ENCODE peak calls at places on chromosome 2, in four cellular contexts. One of them, this sample, is unnamed.

GRCh38 chr2:170533156-170533555 is 182.0 kb upstream of the SP5 start:
- DNase-seq in foreskin keratinocyte: no peak
- DNase-seq in AG09309: no peak
- DNase-seq in CD8-positive, alpha-beta memory T cell: no peak
- DNase-seq in this sample: no peak

GRCh38 chr2:226079677-226080076 is 680.2 kb downstream of the NYAP2 start:
- DNase-seq in AG09309: peak
- DNase-seq in CD8-positive, alpha-beta memory T cell: no peak
- DNase-seq in foreskin keratinocyte: peak
- DNase-seq in this sample: no peak

GRCh38 chr2:43073373-43073772 is 153.0 kb downstream of the ZFP36L2 start:
- DNase-seq in AG09309: no peak
- DNase-seq in foreskin keratinocyte: peak
- DNase-seq in CD8-positive, alpha-beta memory T cell: no peak
- DNase-seq in this sample: no peak

GRCh38 chr2:69122271-69122670 is 109.3 kb downstream of the ANTXR1 start:
- DNase-seq in CD8-positive, alpha-beta memory T cell: no peak
- DNase-seq in foreskin keratinocyte: peak
- DNase-seq in AG09309: no peak
- DNase-seq in this sample: no peak

GRCh38 chr2:105113616-105114275 is 75.9 kb downstream of the MRPS9 start:
- DNase-seq in foreskin keratinocyte: no peak
- DNase-seq in CD8-positive, alpha-beta memory T cell: no peak
- DNase-seq in AG09309: no peak
- DNase-seq in this sample: no peak

GRCh38 chr2:215831296-215831913 is 181.9 kb downstream of the MREG start:
- DNase-seq in AG09309: no peak
- DNase-seq in CD8-positive, alpha-beta memory T cell: no peak
- DNase-seq in foreskin keratinocyte: no peak
- DNase-seq in this sample: no peak

GRCh38 chr2:55152475-55153422 is 79.3 kb downstream of the CLHC1 start:
- DNase-seq in AG09309: no peak
- DNase-seq in CD8-positive, alpha-beta memory T cell: no peak
- DNase-seq in foreskin keratinocyte: no peak
- DNase-seq in this sample: no peak

GRCh38 chr2:43136011-43136799 is 90.2 kb downstream of the ZFP36L2 start:
- DNase-seq in foreskin keratinocyte: no peak
- DNase-seq in AG09309: no peak
- DNase-seq in CD8-positive, alpha-beta memory T cell: no peak
- DNase-seq in this sample: no peak

GRCh38 chr2:39772086-39772811 is 6.8 kb downstream of the THUMPD2 start:
- DNase-seq in foreskin keratinocyte: peak
- DNase-seq in AG09309: no peak
- DNase-seq in CD8-positive, alpha-beta memory T cell: no peak
- DNase-seq in this sample: no peak

GRCh38 chr2:33552758-33553461 is 46.2 kb downstream of the FAM98A start:
- DNase-seq in CD8-positive, alpha-beta memory T cell: no peak
- DNase-seq in foreskin keratinocyte: no peak
- DNase-seq in AG09309: no peak
- DNase-seq in this sample: no peak

GRCh38 chr2:120958623-120959366 is 223.1 kb downstream of the GLI2 start:
- DNase-seq in foreskin keratinocyte: peak
- DNase-seq in CD8-positive, alpha-beta memory T cell: no peak
- DNase-seq in AG09309: no peak
- DNase-seq in this sample: no peak

GRCh38 chr2:40210344-40210967 is 241.4 kb downstream of the SLC8A1 start:
- DNase-seq in CD8-positive, alpha-beta memory T cell: no peak
- DNase-seq in foreskin keratinocyte: no peak
- DNase-seq in AG09309: no peak
- DNase-seq in this sample: no peak

GRCh38 chr2:146527166-146527565 is 1317.7 kb upstream of the ACVR2A start:
- DNase-seq in foreskin keratinocyte: no peak
- DNase-seq in CD8-positive, alpha-beta memory T cell: no peak
- DNase-seq in AG09309: peak
- DNase-seq in this sample: no peak

GRCh38 chr2:102057502-102058292 is 65.9 kb downstream of the IL1R2 start:
- DNase-seq in CD8-positive, alpha-beta memory T cell: no peak
- DNase-seq in foreskin keratinocyte: no peak
- DNase-seq in AG09309: no peak
- DNase-seq in this sample: no peak

GRCh38 chr2:13113016-13113415 is 396.3 kb downstream of the TRIB2 start:
- DNase-seq in AG09309: no peak
- DNase-seq in foreskin keratinocyte: no peak
- DNase-seq in CD8-positive, alpha-beta memory T cell: no peak
- DNase-seq in this sample: no peak

GRCh38 chr2:37267685-37268084 is 36.2 kb downstream of the NDUFAF7 start:
- DNase-seq in AG09309: no peak
- DNase-seq in foreskin keratinocyte: no peak
- DNase-seq in CD8-positive, alpha-beta memory T cell: no peak
- DNase-seq in this sample: no peak